ENCODE peak calls at places on chromosomes 5 and 9, in five cellular contexts. A, C, N, B and T are unnamed samples.
A peak's percentile ranks its signal among the peaks of the same experiment; 100 is the strongest.

GRCh38 chr5:57725628-57726504 is 243.3 kb upstream of the ACTBL2 start:
- DNase-seq in A (no peak), N (no peak), B (no peak), C (no peak), T (no peak)

GRCh38 chr9:121634800-121635261 is 16.6 kb upstream of the DAB2IP start:
- DNase-seq in B (no peak), C (no peak), A (peak; percentile 14), N (peak; percentile 82), T (peak; percentile 77)

GRCh38 chr5:156912869-156913268 is 50.2 kb downstream of the TIMD4 start:
- DNase-seq in B (no peak), A (no peak), C (no peak), N (no peak), T (no peak)

GRCh38 chr5:59356813-59357381 is 536.6 kb downstream of the PDE4D start:
- DNase-seq in C (no peak), N (peak; percentile 89), B (no peak), A (no peak), T (peak; percentile 18)

GRCh38 chr9:133226219-133227171 is 17.4 kb upstream of the OBP2B start:
- DNase-seq in A (no peak), N (no peak), C (no peak), B (no peak), T (no peak)

GRCh38 chr9:27037499-27037898 is 32.0 kb upstream of the LRRC19 start:
- DNase-seq in B (no peak), A (no peak), N (no peak), C (no peak), T (no peak)

GRCh38 chr9:69421908-69422801 is 97.1 kb downstream of the ENTREP1 start:
- DNase-seq in B (peak; percentile 55), A (peak; percentile 54), N (peak; percentile 76), C (no peak), T (peak; percentile 60)

GRCh38 chr5:35129921-35130485 is 82.3 kb upstream of the AGXT2 start:
- DNase-seq in C (no peak), A (no peak), B (peak; percentile 51), N (no peak), T (no peak)

GRCh38 chr9:12776775-12777055 is 1.9 kb downstream of the LURAP1L start:
- DNase-seq in N (no peak), A (no peak), C (no peak), B (no peak), T (no peak)

GRCh38 chr5:74684900-74685851 is at the start of gene HEXB:
- DNase-seq in N (peak; percentile 80), A (peak; percentile 72), C (no peak), B (peak; percentile 94), T (peak; percentile 85)

GRCh38 chr5:119864286-119864685 is 234.9 kb downstream of the FAM170A start:
- DNase-seq in N (no peak), A (no peak), B (no peak), C (no peak), T (no peak)

GRCh38 chr5:168227973-168228615 is 63.4 kb upstream of the WWC1 start:
- DNase-seq in N (no peak), A (no peak), B (no peak), C (no peak), T (no peak)

GRCh38 chr5:6729400-6730310 is 16.4 kb downstream of the TENT4A start:
- DNase-seq in N (no peak), C (no peak), A (peak; percentile 37), B (peak; percentile 63), T (peak; percentile 42)

GRCh38 chr9:110842976-110843375 is 174.4 kb downstream of the MUSK start:
- DNase-seq in C (no peak), A (no peak), N (no peak), B (no peak), T (no peak)

GRCh38 chr9:15142903-15143534 is 164.0 kb downstream of the TTC39B start:
- DNase-seq in N (peak; percentile 63), A (peak; percentile 46), B (no peak), C (peak; percentile 79), T (peak; percentile 15)

GRCh38 chr5:68711311-68712200 is 382.3 kb upstream of the SLC30A5 start:
- DNase-seq in C (no peak), B (no peak), N (no peak), A (peak; percentile 51), T (peak; percentile 74)
- H3K27ac ChIP-seq in C (peak overlapping the region; percentile 44), B (no peak overlapping the region), N (peak overlapping the region; percentile 91), A (peak overlapping the region; percentile 66), T (peak overlapping the region; percentile 41)

DNA sequence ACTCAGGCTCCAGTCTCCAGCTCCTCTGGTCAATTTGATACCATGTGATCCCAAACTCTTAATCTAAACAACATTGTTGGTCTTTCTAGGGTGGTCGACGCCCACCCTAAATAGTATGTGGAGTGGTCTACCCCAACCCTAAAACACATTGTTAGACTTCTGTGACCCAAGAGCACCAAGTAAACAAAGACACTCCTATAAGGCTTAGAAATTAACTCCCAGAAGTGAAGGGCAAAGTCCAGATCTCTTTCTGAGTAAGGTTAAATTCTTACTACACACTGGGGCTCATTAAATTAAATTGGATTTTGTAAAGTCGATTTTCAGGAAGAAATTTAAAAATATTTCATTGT is 75.0 kb downstream of the SLC44A1 start:
- DNase-seq in N (no peak), A (no peak), B (no peak), C (no peak), T (no peak)
- H3K27ac ChIP-seq in N (no peak overlapping the region), A (no peak overlapping the region), B (peak overlapping the region; percentile 86), C (no peak overlapping the region), T (no peak overlapping the region)

DNA sequence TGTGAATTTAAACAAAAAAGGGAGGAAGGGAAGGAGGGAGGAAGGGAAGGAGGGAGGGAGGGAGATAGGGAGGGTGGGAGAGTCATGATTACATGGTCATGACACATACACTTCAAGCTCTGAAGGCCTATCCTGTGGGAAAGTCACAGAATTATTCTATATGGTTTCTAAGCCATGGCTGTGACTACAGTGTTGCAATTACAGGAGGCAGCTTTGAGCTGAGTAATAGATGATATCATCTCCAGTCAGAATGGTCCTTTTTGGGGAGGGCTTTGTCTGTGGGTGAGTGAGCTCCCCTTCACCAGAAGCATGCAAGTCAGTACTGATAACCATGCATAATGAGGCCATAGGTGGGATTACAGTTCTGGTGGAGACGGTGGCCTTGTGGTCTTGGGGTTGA is 37.4 kb downstream of the PAPPA start:
- DNase-seq in A (no peak), C (no peak), N (no peak), B (no peak), T (no peak)
- H3K27ac ChIP-seq in A (no peak overlapping the region), C (peak overlapping the region; percentile 48), N (no peak overlapping the region), B (no peak overlapping the region), T (no peak overlapping the region)

GRCh38 chr9:503881-504852 is 289.5 kb downstream of the DOCK8 start:
- DNase-seq in A (peak; percentile 91), B (peak; percentile 88), N (peak; percentile 88), C (no peak), T (peak; percentile 84)
- H3K27ac ChIP-seq in A (peak within 1 kb of the TSS; percentile 63), B (peak within 1 kb of the TSS; percentile 86), N (peak within 1 kb of the TSS; percentile 89), C (no peak within 1 kb of the TSS), T (peak within 1 kb of the TSS; percentile 95)

GRCh38 chr9:115673599-115673998 is 480.0 kb upstream of the PAPPA start:
- DNase-seq in C (no peak), A (no peak), N (no peak), B (no peak), T (no peak)

GRCh38 chr9:115671911-115672310 is 481.7 kb upstream of the PAPPA start:
- DNase-seq in A (no peak), C (no peak), B (no peak), N (no peak), T (no peak)

GRCh38 chr9:115675834-115676233 is 477.8 kb upstream of the PAPPA start:
- DNase-seq in C (no peak), N (no peak), B (no peak), A (no peak), T (no peak)

GRCh38 chr9:115672477-115673316 is 480.9 kb upstream of the PAPPA start:
- DNase-seq in C (peak; percentile 52), N (no peak), B (no peak), A (no peak), T (no peak)

GRCh38 chr9:115674091-115674490 is 479.5 kb upstream of the PAPPA start:
- DNase-seq in N (no peak), B (no peak), A (no peak), C (no peak), T (no peak)
- H3K27ac ChIP-seq in N (no peak overlapping the region), B (no peak overlapping the region), A (no peak overlapping the region), C (peak overlapping the region; percentile 97), T (no peak overlapping the region)

GRCh38 chr9:136205707-136205992 is 722 bp upstream of the LHX3 start:
- DNase-seq in A (no peak), C (no peak), B (no peak), N (no peak), T (no peak)

GRCh38 chr9:136203406-136204085 is 1.4 kb downstream of the LHX3 start:
- DNase-seq in B (no peak), C (no peak), A (no peak), N (no peak), T (peak; percentile 48)

GRCh38 chr9:136202449-136203405 is 2.2 kb downstream of the LHX3 start:
- DNase-seq in N (no peak), B (no peak), A (no peak), C (no peak), T (peak; percentile 53)

GRCh38 chr9:136204838-136205706 is at the start of gene LHX3:
- DNase-seq in B (no peak), C (no peak), A (no peak), N (peak; percentile 90), T (peak; percentile 67)

DNA sequence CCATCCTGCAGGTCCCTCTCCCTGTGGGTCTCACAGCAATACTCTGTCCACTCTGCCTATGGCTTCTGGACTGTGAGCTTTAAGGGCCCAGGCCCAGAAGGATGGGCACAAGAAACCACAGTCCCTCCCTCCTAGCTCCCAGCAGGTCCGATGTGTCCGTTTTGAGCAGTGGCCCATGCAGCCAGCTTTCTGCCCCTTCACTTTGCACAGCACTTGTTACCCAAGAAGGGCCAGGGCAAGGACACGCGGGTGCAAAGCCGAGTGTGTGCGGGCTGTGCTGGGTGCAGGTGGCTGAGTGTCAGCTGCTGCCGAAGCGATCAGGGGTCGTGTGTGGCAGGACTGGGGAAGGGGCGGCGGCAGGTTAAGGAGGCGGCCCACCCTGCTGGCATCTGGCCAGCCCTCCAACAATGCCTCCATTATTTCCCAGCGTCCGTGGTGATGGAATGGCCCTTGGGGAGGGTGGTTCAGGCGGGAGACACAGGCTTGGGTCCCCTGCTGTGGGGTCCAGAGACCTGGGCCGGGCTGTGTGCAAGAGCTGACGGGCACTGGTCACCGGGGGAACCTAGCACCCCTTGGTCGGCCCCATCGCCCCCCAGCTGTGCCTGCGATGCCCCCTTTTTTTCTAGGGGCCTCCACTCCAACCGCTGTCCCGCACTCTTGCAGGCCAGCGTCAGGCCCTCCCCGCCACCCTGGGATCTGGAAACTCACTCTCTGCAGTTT is 682 bp downstream of the LHX3 start:
- DNase-seq in B (no peak), A (no peak), C (no peak), N (no peak), T (no peak)
- H3K27ac ChIP-seq in B (no peak overlapping the region), A (no peak overlapping the region), C (no peak overlapping the region), N (no peak overlapping the region), T (peak overlapping the region; percentile 98)

DNA sequence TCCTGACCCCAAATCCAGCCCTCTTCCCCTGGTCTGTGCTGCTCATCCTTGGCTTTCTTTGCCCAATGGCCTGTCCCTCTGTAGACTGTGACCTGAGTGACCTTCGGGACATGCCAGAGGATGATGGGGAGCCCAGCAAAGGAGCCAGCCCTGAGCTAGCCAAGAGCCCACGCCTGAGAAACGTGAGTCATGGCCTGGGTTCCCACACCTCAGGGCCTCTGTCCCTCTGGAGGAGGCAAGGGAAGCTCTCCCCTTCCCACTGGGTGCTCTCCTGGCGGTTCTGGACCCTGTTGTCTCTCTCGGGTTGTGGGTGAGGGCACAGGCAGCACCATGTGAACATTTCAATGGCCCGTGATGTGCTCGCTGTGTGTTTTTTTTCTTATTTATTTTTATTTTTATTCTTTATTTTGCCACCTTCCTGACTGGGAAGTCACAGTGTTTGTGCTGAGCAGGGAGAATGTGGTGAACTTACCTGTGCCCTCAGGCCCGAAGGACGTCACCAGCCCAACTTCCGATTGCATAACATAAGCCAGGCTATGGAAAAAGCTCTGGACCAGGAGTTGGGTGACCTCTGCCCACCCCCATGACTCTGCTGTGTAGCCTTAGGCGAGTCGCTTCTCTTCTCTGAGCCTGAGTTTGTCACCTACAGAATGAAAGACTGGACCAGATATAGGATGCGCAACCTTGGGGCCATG is 29.5 kb downstream of the AFAP1L1 start:
- DNase-seq in C (no peak), N (no peak), A (no peak), B (no peak), T (no peak)
- H3K27ac ChIP-seq in C (no peak overlapping the region), N (no peak overlapping the region), A (no peak overlapping the region), B (no peak overlapping the region), T (no peak overlapping the region)